ENCODE peak calls at places on chromosomes 13 and 19, in six cellular contexts. J is astrocyte of the spinal cord, H is cardiac fibroblast, D is NCI-H1930, U is skeletal muscle cell, P is left lung. T is an unnamed sample.

GRCh38 chr19:17765069-17765618 is 13.9 kb downstream of the FCHO1 start:
- DNase-seq in J (no peak), P (peak; percentile 87), U (no peak), D (no peak), H (no peak), T (peak; percentile 67)

GRCh38 chr13:41942462-41943094 is 18.3 kb downstream of the VWA8 start:
- DNase-seq in H (peak; percentile 63), P (no peak), J (peak; percentile 48), U (peak; percentile 42), D (no peak), T (peak; percentile 48)

GRCh38 chr19:42286349-42287016 is 15.4 kb upstream of the PRR19 start:
- DNase-seq in D (no peak), H (peak; percentile 42), J (peak; percentile 48), U (no peak), P (no peak), T (no peak)

GRCh38 chr13:82963466-82963865 is 918.8 kb downstream of the SLITRK1 start:
- DNase-seq in J (peak; percentile 54), U (no peak), P (no peak), H (peak; percentile 45), D (no peak), T (no peak)

GRCh38 chr19:44592451-44592890 is 20.9 kb upstream of the IGSF23 start:
- DNase-seq in J (no peak), U (no peak), P (no peak), H (no peak), D (no peak), T (no peak)

GRCh38 chr13:112773601-112774447 is 84.0 kb downstream of the ATP11A start:
- DNase-seq in P (no peak), J (no peak), H (no peak), U (no peak), D (no peak), T (no peak)

GRCh38 chr13:44918323-44919102 is 70.8 kb downstream of the NUFIP1 start:
- DNase-seq in U (peak; percentile 92), P (peak; percentile 93), J (peak; percentile 97), H (peak; percentile 95), D (peak; percentile 92), T (peak; percentile 97)

GRCh38 chr19:583198-583967 is 6.3 kb upstream of the HCN2 start:
- DNase-seq in P (no peak), D (no peak), J (no peak), U (no peak), H (no peak), T (no peak)

GRCh38 chr19:38878575-38879399 is 712 bp upstream of the RINL start:
- DNase-seq in P (no peak), U (no peak), H (no peak), J (no peak), D (no peak), T (no peak)

GRCh38 chr13:29594310-29594709 is 1.2 kb downstream of the SLC7A1 start:
- DNase-seq in D (peak; percentile 33), U (peak; percentile 67), J (peak; percentile 86), P (no peak), H (peak; percentile 88), T (peak; percentile 69)

GRCh38 chr19:14479985-14480694 is 5.0 kb upstream of the PTGER1 start:
- DNase-seq in J (no peak), D (peak; percentile 41), U (no peak), P (no peak), H (no peak), T (no peak)

GRCh38 chr19:33432408-33433170 is 59.1 kb downstream of the CEBPG start:
- DNase-seq in J (no peak), H (no peak), U (no peak), P (peak; percentile 22), D (no peak), T (no peak)

GRCh38 chr13:59425211-59425721 is 738.5 kb downstream of the DIAPH3 start:
- DNase-seq in J (peak; percentile 74), U (peak; percentile 23), P (no peak), H (peak; percentile 86), D (no peak), T (no peak)

GRCh38 chr13:41613984-41614581 is 156.7 kb downstream of the RGCC start:
- DNase-seq in U (peak; percentile 84), P (peak; percentile 57), D (no peak), H (peak; percentile 95), J (peak; percentile 92), T (peak; percentile 95)

GRCh38 chr19:4932711-4933110 is 23.4 kb downstream of the UHRF1 start:
- DNase-seq in P (no peak), D (no peak), U (no peak), J (no peak), H (no peak), T (no peak)

T was measured in RPMI7951.